ENCODE peak calls at places on chromosomes 3 and 15, in six cellular contexts. T is GM23338, Y is AG04450, P is brain microvascular endothelial cell, S is heart right ventricle, N is neural progenitor cell. X is an unnamed sample. For H3K27me3, the result is how much of the 10 kb centered on the place peaks cover.

GRCh38 chr15:63501256-63502089 is 2.9 kb upstream of the USP3 start:
- DNase-seq in T (peak), Y (peak), P (peak), S (peak), N (peak), X (peak)

GRCh38 chr3:186102687-186103086 is 6.2 kb downstream of the ETV5 start:
- DNase-seq in T (no peak), Y (no peak), P (no peak), S (no peak), N (no peak), X (no peak)

GRCh38 chr3:16849795-16850194 is 35.0 kb upstream of the PLCL2 start:
- DNase-seq in T (no peak), Y (peak), P (peak), S (no peak), N (no peak), X (no peak)

GRCh38 chr3:62605413-62606068 is 232.2 kb upstream of the FEZF2 start:
- DNase-seq in T (no peak), Y (no peak), P (no peak), S (no peak), N (peak), X (no peak)

GRCh38 chr15:96146711-96147110 is 183.8 kb upstream of the NR2F2 start:
- DNase-seq in T (no peak), Y (no peak), P (no peak), S (no peak), N (no peak), X (no peak)

GRCh38 chr15:77784361-77785292 is 151.9 kb upstream of the LINGO1 start:
- DNase-seq in T (peak), Y (no peak), P (peak), S (no peak), N (peak), X (no peak)

GRCh38 chr3:175879417-175879816 is 1020.3 kb downstream of the NAALADL2 start:
- DNase-seq in T (no peak), Y (no peak), P (no peak), S (no peak), N (peak), X (no peak)

GRCh38 chr15:70361891-70362290 is 264.2 kb upstream of the TLE3 start:
- DNase-seq in T (no peak), Y (no peak), P (no peak), S (no peak), N (no peak), X (no peak)

GRCh38 chr3:167978071-167978470 is 117.7 kb downstream of the GOLIM4 start:
- DNase-seq in T (no peak), Y (no peak), P (peak), S (no peak), N (no peak), X (no peak)

GRCh38 chr3:72381584-72381983 is 466.7 kb downstream of the SHQ1 start:
- DNase-seq in T (no peak), Y (no peak), P (no peak), S (no peak), N (no peak), X (no peak)

GRCh38 chr3:38579551-38580449 is 69.7 kb downstream of the SCN5A start:
- DNase-seq in T (no peak), Y (no peak), P (no peak), S (peak), N (no peak), X (no peak)

GRCh38 chr3:10505791-10506585 is 602 bp upstream of the ATP2B2 start:
- DNase-seq in T (no peak), Y (no peak), P (no peak), S (no peak), N (no peak), X (no peak)

GRCh38 chr3:10419637-10420232 is 85.7 kb downstream of the ATP2B2 start:
- DNase-seq in T (no peak), Y (no peak), P (no peak), S (no peak), N (no peak), X (peak)

GRCh38 chr15:38072507-38073277 is 138.3 kb downstream of the TMCO5A start:
- DNase-seq in T (peak), Y (no peak), P (peak), S (peak), N (peak), X (no peak)

GRCh38 chr15:94259863-94260262 is 28.5 kb downstream of the MCTP2 start:
- DNase-seq in T (no peak), Y (no peak), P (no peak), S (no peak), N (no peak), X (no peak)

GRCh38 chr3:159829056-159829995 is 159.3 kb upstream of the IL12A start:
- DNase-seq in T (no peak), Y (no peak), P (no peak), S (no peak), N (no peak), X (no peak)

GRCh38 chr15:77959094-77959879 is 118.2 kb downstream of the TBC1D2B start:
- DNase-seq in T (peak), Y (peak), P (peak), S (peak), N (peak), X (no peak)

GRCh38 chr3:12744326-12744725 is 14.7 kb downstream of the TMEM40 start:
- DNase-seq in T (no peak), Y (no peak), P (no peak), S (no peak), N (no peak), X (no peak)

GRCh38 chr3:12758025-12758830 is 831 bp downstream of the TMEM40 start:
- DNase-seq in T (peak), Y (no peak), P (peak), S (peak), N (no peak), X (no peak)

GRCh38 chr15:45587861-45588170 is 637 bp downstream of the BLOC1S6 start:
- DNase-seq in T (no peak), Y (no peak), P (no peak), S (no peak), N (peak), X (no peak)

GRCh38 chr3:6273878-6274277 is 587.0 kb upstream of the GRM7 start:
- DNase-seq in T (no peak), Y (no peak), P (no peak), S (no peak), N (no peak), X (no peak)

GRCh38 chr3:96813134-96813819 is 1.1 kb upstream of the EPHA6 start:
- DNase-seq in T (peak), Y (peak), P (peak), S (peak), N (peak), X (peak)

GRCh38 chr3:156628095-156628690 is 46.2 kb upstream of the TIPARP start:
- DNase-seq in T (peak), Y (no peak), P (no peak), S (no peak), N (no peak), X (no peak)

GRCh38 chr15:77417642-77418041 is 2.3 kb downstream of the PEAK1 start:
- DNase-seq in T (no peak), Y (no peak), P (no peak), S (no peak), N (no peak), X (no peak)

GRCh38 chr3:106299300-106300098 is 430.7 kb upstream of the CBLB start:
- DNase-seq in T (no peak), Y (no peak), P (peak), S (no peak), N (no peak), X (no peak)

GRCh38 chr3:123385072-123385471 is 63.8 kb downstream of the ADCY5 start:
- DNase-seq in T (no peak), Y (no peak), P (peak), S (peak), N (no peak), X (no peak)

GRCh38 chr3:14890470-14890869 is 56.9 kb upstream of the NR2C2 start:
- DNase-seq in T (no peak), Y (no peak), P (no peak), S (no peak), N (no peak), X (no peak)

GRCh38 chr3:103906304-103906703 is 1460.4 kb upstream of the ALCAM start:
- DNase-seq in T (no peak), Y (no peak), P (no peak), S (no peak), N (no peak), X (no peak)

GRCh38 chr3:126350502-126351085 is 6.6 kb downstream of the KLF15 start:
- DNase-seq in T (no peak), Y (no peak), P (no peak), S (no peak), N (no peak), X (no peak)

GRCh38 chr3:127672429-127673190 is at the start of gene ABTB1:
- DNase-seq in T (peak), Y (no peak), P (peak), S (peak), N (peak), X (no peak)

GRCh38 chr3:41580274-41580959 is 381.1 kb downstream of the CTNNB1 start:
- DNase-seq in T (peak), Y (no peak), P (peak), S (no peak), N (peak), X (no peak)

GRCh38 chr3:154795582-154795981 is 284.5 kb upstream of the MME start:
- DNase-seq in T (no peak), Y (peak), P (peak), S (no peak), N (no peak), X (peak)

GRCh38 chr15:72229947-72230196 is 1.1 kb downstream of the PKM start:
- DNase-seq in T (no peak), Y (no peak), P (no peak), S (no peak), N (no peak), X (no peak)

DNA sequence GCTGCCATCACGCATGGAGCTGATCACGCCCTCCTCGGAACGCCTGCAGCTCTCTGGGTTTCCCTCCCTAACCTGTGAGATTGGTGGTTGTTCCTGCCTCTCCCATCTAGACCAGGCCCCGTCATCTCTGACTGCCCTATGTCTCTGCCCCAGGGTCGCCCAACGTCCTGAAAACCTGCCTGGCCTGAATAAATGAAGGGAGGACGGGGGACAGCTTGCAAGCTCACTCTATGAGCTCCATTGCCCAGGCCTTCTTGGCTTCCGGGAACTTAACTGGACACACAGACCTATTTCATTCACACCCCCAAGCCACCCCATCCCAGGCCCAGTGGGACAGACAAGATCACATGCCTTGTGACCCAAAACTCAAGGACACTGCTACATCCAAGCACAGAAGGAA is 274.2 kb downstream of the XXYLT1 start:
- DNase-seq in T (no peak), Y (no peak), P (no peak), S (no peak), N (no peak), X (no peak)
- H3K27me3 ChIP-seq in T (under half), Y (under half), P (under half), S (under half), N (under half), X (under half)

DNA sequence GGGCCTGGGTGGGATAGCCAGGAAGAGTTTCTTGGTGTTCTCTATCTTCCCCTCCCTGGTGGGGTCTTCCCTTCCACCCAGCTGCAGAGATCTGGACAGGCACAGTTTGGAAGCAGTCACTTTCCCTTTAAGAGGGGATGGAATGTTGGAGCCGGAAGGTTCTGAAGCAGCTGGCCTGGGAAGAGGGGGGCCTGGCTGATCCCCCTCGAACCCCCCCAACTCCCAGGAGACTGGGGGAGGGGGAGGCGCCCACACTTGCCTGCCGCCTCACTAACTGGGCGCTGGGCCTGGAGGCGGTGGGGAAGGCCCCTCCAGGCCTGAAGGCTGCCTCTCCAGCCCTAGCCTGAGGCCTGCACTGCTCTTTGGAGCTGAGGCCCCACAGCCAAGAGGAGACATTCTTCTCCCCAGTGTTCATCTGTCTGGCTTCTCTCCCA is 1.4 kb downstream of the DVL3 start:
- DNase-seq in T (peak), Y (no peak), P (peak), S (peak), N (peak), X (no peak)
- H3K4me3 ChIP-seq in T (peak), Y (peak), P (peak), S (peak), N (peak), X (peak)

GRCh38 chr15:44243829-44244228 is 44.7 kb upstream of the GOLM2 start:
- DNase-seq in T (peak), Y (no peak), P (no peak), S (no peak), N (no peak), X (no peak)
- TF ChIP-seq CTCF in T (peak), Y (peak), P (peak), S (no peak), N (peak), X (peak)

DNA sequence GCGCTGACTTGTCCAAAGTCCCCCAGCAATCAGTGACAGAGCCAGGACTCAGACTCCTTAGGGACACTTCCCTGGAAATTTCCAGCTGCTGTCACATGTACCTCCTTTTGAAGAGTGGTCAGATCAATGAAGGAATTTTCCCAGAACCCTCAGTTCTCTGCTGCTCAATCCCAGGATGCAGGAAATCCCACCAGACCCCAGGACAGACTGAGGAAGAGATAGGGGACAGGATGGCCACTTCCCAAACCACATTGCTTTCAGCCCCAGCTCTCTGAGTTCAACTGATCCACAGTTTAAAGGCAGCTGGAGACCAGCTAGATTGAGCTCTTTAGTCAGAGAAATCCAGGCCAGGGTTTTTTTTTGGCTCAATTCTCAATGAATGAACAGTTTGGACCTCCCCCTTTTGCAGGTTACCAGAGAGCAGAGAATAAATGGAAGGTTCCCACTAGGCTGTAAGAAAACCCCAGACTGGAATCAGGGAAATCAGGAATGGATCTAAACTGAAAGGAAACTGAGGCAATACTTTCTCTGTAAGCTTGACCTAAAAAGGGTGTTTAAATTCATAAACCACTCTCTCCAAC is 1.5 kb downstream of the CYP1A1 start:
- DNase-seq in T (peak), Y (no peak), P (peak), S (peak), N (peak), X (peak)
- H3K27me3 ChIP-seq in T (under half), Y (under half), P (under half), S (under half), N (under half), X (under half)

GRCh38 chr3:52645549-52645948 is 40.2 kb downstream of the PBRM1 start:
- DNase-seq in T (no peak), Y (no peak), P (no peak), S (no peak), N (no peak), X (no peak)

GRCh38 chr3:52650437-52650836 is 35.3 kb downstream of the PBRM1 start:
- DNase-seq in T (no peak), Y (no peak), P (peak), S (no peak), N (no peak), X (no peak)

GRCh38 chr3:52651592-52651991 is 34.1 kb downstream of the PBRM1 start:
- DNase-seq in T (no peak), Y (no peak), P (no peak), S (no peak), N (no peak), X (no peak)

DNA sequence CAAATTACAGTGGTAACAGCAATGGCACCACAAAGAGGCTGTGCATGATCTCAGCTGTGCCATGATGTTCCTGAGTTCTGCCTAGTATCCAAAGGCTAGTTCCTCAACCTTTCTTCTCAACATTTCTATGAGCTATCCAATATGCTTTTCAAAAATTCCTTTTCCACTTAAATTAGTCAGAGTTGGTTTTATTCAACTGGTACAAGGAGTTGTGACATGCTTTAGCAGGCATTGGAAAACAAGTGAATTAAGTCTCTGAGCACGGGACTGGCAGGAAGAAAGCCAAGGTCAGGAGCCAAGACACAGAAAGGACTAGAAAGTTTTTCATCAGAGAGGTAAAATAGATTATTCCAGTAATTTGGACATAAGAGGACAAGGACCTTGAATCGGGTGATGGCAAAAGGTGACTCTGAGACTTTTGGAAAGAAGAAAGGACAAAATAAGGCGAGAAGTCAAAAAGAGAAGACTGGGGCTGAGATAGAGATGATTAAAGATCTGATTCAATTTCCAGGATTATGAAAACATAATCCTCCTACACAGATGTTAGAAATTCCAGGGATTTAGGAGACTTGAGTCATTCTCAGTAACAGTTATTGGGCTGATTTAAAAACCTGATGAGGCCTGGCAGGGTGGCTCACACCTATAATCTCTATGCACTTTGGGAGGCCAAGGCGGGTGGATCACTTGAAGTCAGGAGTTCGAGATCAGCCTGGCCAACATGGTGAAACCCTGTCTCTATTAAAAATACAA is 36.1 kb downstream of the PBRM1 start:
- DNase-seq in T (no peak), Y (no peak), P (no peak), S (no peak), N (no peak), X (no peak)
- H3K4me3 ChIP-seq in T (no peak), Y (no peak), P (no peak), S (no peak), N (no peak), X (no peak)

X was measured in kidney epithelial cell.